ENCODE peak calls at places on chromosomes 7 and 10, in five cellular contexts. B is cardiac fibroblast, G is uterus, V is AG10803, F is neural crest cell. Y is an unnamed sample.

GRCh38 chr7:59986-60675 is 132.2 kb upstream of the FAM20C start:
- DNase-seq in G (no peak), V (no peak), F (no peak), B (no peak), Y (no peak)

GRCh38 chr7:137871173-137871915 is 24.6 kb upstream of the DGKI start:
- DNase-seq in V (peak; percentile 93), B (no peak), G (peak; percentile 34), F (no peak), Y (no peak)

GRCh38 chr7:95921543-95921942 is 149.2 kb downstream of the DYNC1I1 start:
- DNase-seq in B (no peak), G (no peak), V (peak; percentile 39), F (no peak), Y (no peak)

GRCh38 chr7:142654398-142654797 is 94.9 kb upstream of the PRSS1 start:
- DNase-seq in F (no peak), G (no peak), B (no peak), V (no peak), Y (no peak)

GRCh38 chr10:84333864-84334451 is 5.6 kb downstream of the CCSER2 start:
- DNase-seq in G (no peak), B (no peak), F (no peak), V (peak; percentile 30), Y (peak; percentile 21)

GRCh38 chr10:90960355-90960814 is 39.5 kb upstream of the ANKRD1 start:
- DNase-seq in B (peak; percentile 70), F (no peak), V (peak; percentile 87), G (no peak), Y (peak; percentile 89)

GRCh38 chr7:130553398-130554029 is 61.6 kb downstream of the MEST start:
- DNase-seq in G (no peak), V (no peak), F (no peak), B (no peak), Y (peak; percentile 23)

GRCh38 chr7:117621075-117621474 is 141.2 kb downstream of the CFTR start:
- DNase-seq in G (no peak), V (no peak), F (no peak), B (no peak), Y (no peak)

GRCh38 chr10:52951819-52952218 is 179.2 kb upstream of the MBL2 start:
- DNase-seq in G (no peak), B (peak; percentile 65), F (peak; percentile 33), V (no peak), Y (peak; percentile 67)

GRCh38 chr7:28582226-28582625 is 169.9 kb downstream of the CREB5 start:
- DNase-seq in G (no peak), F (no peak), B (no peak), V (no peak), Y (no peak)

GRCh38 chr10:123751340-123751739 is 85.2 kb downstream of the GPR26 start:
- DNase-seq in B (no peak), V (no peak), G (no peak), F (no peak), Y (no peak)

GRCh38 chr7:137006293-137006692 is 137.8 kb downstream of the CHRM2 start:
- DNase-seq in V (peak; percentile 61), B (peak; percentile 64), F (no peak), G (no peak), Y (peak; percentile 90)

GRCh38 chr10:121597504-121598241 is 571 bp downstream of the FGFR2 start:
- DNase-seq in V (no peak), B (no peak), G (peak; percentile 42), F (no peak), Y (no peak)

GRCh38 chr10:121595806-121596667 is 2.2 kb downstream of the FGFR2 start:
- DNase-seq in F (no peak), G (peak; percentile 37), B (no peak), V (no peak), Y (no peak)

GRCh38 chr10:121598261-121599249 is at the start of gene FGFR2:
- DNase-seq in G (peak; percentile 81), V (peak; percentile 47), F (peak; percentile 82), B (peak; percentile 65), Y (peak; percentile 66)

GRCh38 chr10:121595321-121595805 is 2.9 kb downstream of the FGFR2 start:
- DNase-seq in G (no peak), V (peak; percentile 11), B (no peak), F (no peak), Y (peak; percentile 32)

DNA sequence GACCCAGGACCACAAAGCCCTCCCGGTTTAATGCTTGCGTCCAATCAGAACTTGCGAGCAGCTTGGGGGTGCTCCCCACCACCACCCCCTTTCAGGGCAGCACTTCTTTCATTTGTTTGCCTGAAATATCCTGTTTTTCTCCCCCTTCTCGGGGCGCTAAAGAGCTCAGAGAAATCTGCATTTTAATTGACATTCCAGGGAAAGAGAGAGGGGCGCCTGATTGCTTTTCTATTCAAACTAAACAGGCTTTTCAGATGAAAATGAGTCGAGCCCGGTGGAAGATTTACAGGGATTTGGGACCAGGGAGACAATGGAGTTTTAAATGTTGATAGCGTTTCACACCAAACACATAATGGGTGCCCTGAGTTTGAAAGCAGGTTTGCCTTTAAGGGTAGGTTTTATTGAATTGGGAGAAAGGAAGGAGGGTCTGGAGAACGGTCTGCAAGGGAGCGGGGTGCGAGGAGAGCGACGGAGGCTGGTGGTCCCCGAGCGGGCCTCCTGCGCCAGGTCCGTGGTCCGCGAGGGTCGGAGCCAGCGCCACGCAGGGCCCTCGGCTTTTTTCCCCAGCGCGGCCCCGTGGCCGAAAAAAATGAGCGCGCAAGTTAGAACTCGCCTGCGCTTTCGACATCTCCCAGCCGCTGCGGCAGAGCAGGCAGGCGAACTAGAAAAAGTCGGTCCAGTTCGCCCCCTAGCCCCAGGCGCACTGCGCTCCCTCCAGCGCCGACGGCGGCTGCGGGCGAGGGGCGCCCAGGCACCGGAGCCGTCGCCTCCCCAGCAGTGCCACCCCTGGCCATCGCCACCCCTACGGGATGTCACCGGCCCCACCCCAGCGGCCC is 1.4 kb downstream of the FGFR2 start:
- DNase-seq in F (no peak), B (peak; percentile 12), G (peak; percentile 74), V (no peak), Y (peak; percentile 35)
- TF ChIP-seq CTCF in F (no peak), B (no peak), G (peak; percentile 54), V (no peak), Y (no peak)

GRCh38 chr10:49412571-49412970 is 16.7 kb upstream of the DRGX start:
- DNase-seq in F (no peak), B (no peak), V (no peak), G (no peak), Y (no peak)

GRCh38 chr10:49407552-49408137 is 11.8 kb upstream of the DRGX start:
- DNase-seq in B (peak; percentile 86), G (peak; percentile 35), V (peak; percentile 73), F (peak; percentile 88), Y (peak; percentile 52)

GRCh38 chr10:49410365-49411074 is 14.6 kb upstream of the DRGX start:
- DNase-seq in V (no peak), B (no peak), F (no peak), G (no peak), Y (no peak)

GRCh38 chr10:49409755-49410154 is 13.9 kb upstream of the DRGX start:
- DNase-seq in F (no peak), V (no peak), B (no peak), G (no peak), Y (no peak)

GRCh38 chr10:49408437-49409306 is 12.8 kb upstream of the DRGX start:
- DNase-seq in V (no peak), B (peak; percentile 19), F (no peak), G (no peak), Y (no peak)
- TF ChIP-seq CTCF in V (peak; percentile 20), B (no peak), F (no peak), G (no peak), Y (no peak)

DNA sequence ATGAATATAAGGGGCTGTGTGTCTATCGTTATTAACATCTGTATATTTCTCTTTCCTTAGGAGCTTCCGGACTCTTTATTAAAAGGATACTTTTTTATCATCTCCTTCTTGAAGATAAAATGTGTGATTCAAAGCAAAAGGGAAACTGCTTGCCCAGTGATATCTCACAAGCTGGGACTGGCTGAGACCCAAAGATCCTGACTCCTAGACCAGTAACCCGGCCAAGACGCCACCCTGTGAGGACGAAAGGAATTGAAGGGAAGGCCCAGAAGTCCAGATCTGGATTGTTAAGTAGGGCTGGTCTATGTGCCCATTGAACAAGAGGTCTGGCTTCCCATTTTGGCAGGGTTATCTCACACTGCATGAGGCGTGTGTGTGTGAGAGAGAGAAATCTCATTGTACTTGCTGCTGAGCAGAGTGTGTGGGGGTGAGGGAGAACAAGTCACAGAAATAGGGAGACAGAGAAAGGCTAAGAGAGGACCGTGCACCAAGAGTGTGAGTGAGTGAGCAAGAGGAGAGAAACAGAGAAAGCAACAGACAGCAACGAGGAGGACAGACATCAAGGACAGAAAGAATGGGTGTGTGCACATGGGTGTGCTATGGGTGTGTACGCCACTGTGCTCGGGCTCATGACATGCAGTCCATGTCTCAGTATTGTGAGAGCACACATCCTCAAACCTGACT is 75.4 kb downstream of the PLXNA4 start:
- DNase-seq in G (peak; percentile 85), B (peak; percentile 91), V (peak; percentile 76), F (no peak), Y (peak; percentile 69)
- TF ChIP-seq CTCF in G (peak; percentile 40), B (peak; percentile 52), V (peak; percentile 75), F (no peak), Y (peak; percentile 46)

DNA sequence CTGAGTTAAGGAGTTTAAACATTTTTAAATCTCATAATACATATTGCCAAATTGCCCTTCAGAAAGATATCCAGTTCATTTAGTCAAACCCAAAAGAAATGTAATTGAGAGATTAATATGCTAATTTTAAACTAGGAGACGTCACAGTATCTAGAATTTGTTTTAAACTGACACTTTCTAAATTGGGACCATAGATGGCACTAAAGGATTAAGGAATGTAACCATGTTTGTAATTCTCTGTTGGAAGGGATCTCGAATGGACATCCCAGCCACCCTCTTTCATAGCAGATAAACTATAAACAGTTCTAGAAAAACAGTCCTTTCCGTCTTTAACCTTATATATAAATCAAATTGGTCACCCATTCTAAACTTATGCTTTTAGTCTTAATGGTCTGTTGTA is 30.0 kb upstream of the SAMD9L start:
- DNase-seq in B (peak; percentile 27), G (no peak), F (no peak), V (no peak), Y (no peak)
- TF ChIP-seq CTCF in B (no peak), G (no peak), F (no peak), V (peak; percentile 24), Y (no peak)

DNA sequence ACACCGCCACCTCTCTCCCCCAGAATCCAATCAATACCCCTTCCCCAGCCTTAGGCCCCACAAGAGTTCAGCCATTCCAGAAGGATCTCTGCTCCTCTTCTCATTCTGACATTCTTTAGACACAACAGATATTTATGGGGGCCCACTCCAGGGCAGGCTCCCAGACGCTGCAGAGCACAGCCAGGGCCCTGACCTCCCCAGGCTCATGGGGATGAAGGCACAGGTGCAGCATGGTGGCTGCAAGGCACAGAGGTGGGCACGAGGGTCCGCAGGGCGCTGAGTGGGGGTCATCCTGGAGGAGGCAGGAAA is 4.9 kb upstream of the FZD9 start:
- DNase-seq in G (no peak), V (no peak), F (no peak), B (no peak), Y (no peak)
- TF ChIP-seq CTCF in G (no peak), V (no peak), F (no peak), B (no peak), Y (no peak)

Y was measured in fibroblast of lung.